ENCODE peak calls at places on chromosomes 4 and X, in five cellular contexts. Y is IMR-90, G is kidney, N is gastrocnemius medialis, Q is heart left ventricle. M is an unnamed sample.

GRCh38 chrX:49001521-49002090 is 458 bp downstream of the GRIPAP1 start:
- DNase-seq in G (no peak), Q (no peak), Y (peak), N (no peak), M (peak)

GRCh38 chr4:38177035-38177791 is 217.0 kb downstream of the PTTG2 start:
- DNase-seq in N (peak), G (peak), Y (peak), Q (peak), M (peak)

GRCh38 chr4:6386091-6386490 is 86.3 kb downstream of the PPP2R2C start:
- DNase-seq in G (peak), N (no peak), Y (no peak), Q (peak), M (no peak)

GRCh38 chrX:103637604-103638338 is 9.0 kb downstream of the TCEAL1 start:
- DNase-seq in Q (no peak), G (no peak), N (no peak), Y (peak), M (no peak)

GRCh38 chrX:134388161-134389109 is 71.5 kb upstream of the HPRT1 start:
- DNase-seq in N (no peak), G (no peak), Y (no peak), Q (no peak), M (no peak)

GRCh38 chr4:2285665-2286381 is 23.9 kb upstream of the MXD4 start:
- DNase-seq in Q (no peak), Y (no peak), N (no peak), G (peak), M (no peak)

GRCh38 chr4:137923494-137923893 is 318.7 kb downstream of the SLC7A11 start:
- DNase-seq in Q (no peak), Y (no peak), N (no peak), G (no peak), M (no peak)

GRCh38 chr4:6198278-6198677 is 2.1 kb downstream of the JAKMIP1 start:
- DNase-seq in Q (no peak), G (peak), Y (no peak), N (no peak), M (no peak)

GRCh38 chrX:151396042-151396826 is 772 bp upstream of the VMA21 start:
- DNase-seq in Q (peak), N (no peak), G (no peak), Y (peak), M (peak)

GRCh38 chr4:140363558-140363957 is 9.9 kb upstream of the SCOC start:
- DNase-seq in Y (no peak), N (no peak), Q (no peak), G (no peak), M (no peak)

GRCh38 chrX:38166478-38167083 is 54.1 kb downstream of the SRPX start:
- DNase-seq in Q (no peak), Y (peak), G (no peak), N (no peak), M (peak)

GRCh38 chr4:8307126-8307525 is 37.6 kb downstream of the HTRA3 start:
- DNase-seq in Y (no peak), G (peak), Q (no peak), N (no peak), M (no peak)

GRCh38 chrX:23228950-23229448 is 105.7 kb upstream of the PTCHD1 start:
- DNase-seq in Y (no peak), N (no peak), Q (peak), G (no peak), M (no peak)

GRCh38 chr4:17448689-17449088 is 63.2 kb downstream of the QDPR start:
- DNase-seq in G (no peak), N (no peak), Y (peak), Q (no peak), M (peak)

GRCh38 chr4:137213372-137214173 is 318.7 kb downstream of the PCDH18 start:
- DNase-seq in N (no peak), Q (no peak), Y (peak), G (no peak), M (peak)

GRCh38 chr4:184400891-184401290 is 73.5 kb downstream of the IRF2 start:
- DNase-seq in G (no peak), Q (no peak), Y (no peak), N (no peak), M (peak)

GRCh38 chr4:165330071-165330470 is 2.6 kb downstream of the MSMO1 start:
- DNase-seq in Y (no peak), Q (no peak), G (no peak), N (no peak), M (no peak)

GRCh38 chrX:113522814-113523213 is 682.2 kb upstream of the AMOT start:
- DNase-seq in N (no peak), Y (no peak), Q (no peak), G (no peak), M (no peak)

GRCh38 chr4:69092980-69093568 is 3.2 kb upstream of the UGT2B7 start:
- DNase-seq in Q (no peak), N (no peak), G (peak), Y (no peak), M (no peak)

GRCh38 chr4:89410687-89411086 is 103.1 kb upstream of the GPRIN3 start:
- DNase-seq in Y (peak), G (no peak), N (no peak), Q (no peak), M (peak)

GRCh38 chrX:68997461-68997860 is 167.8 kb downstream of the PJA1 start:
- DNase-seq in Y (peak), N (no peak), Q (no peak), G (no peak), M (no peak)

GRCh38 chr4:3292571-3293409 is at the start of gene RGS12:
- DNase-seq in Y (peak), Q (peak), G (peak), N (peak), M (peak)

GRCh38 chr4:40193578-40193977 is 3.3 kb upstream of the RHOH start:
- DNase-seq in G (no peak), Q (no peak), Y (no peak), N (no peak), M (no peak)

GRCh38 chr4:40193018-40193571 is 3.7 kb upstream of the RHOH start:
- DNase-seq in Q (no peak), G (no peak), Y (no peak), N (no peak), M (no peak)

GRCh38 chr4:40190880-40191815 is 5.7 kb upstream of the RHOH start:
- DNase-seq in N (no peak), G (no peak), Q (no peak), Y (no peak), M (no peak)

GRCh38 chr4:40190465-40190864 is 6.4 kb upstream of the RHOH start:
- DNase-seq in G (no peak), Y (no peak), Q (no peak), N (no peak), M (no peak)

GRCh38 chr4:40192286-40193017 is 4.4 kb upstream of the RHOH start:
- DNase-seq in G (no peak), Y (no peak), N (no peak), Q (no peak), M (no peak)
- TF ChIP-seq CTCF in G (no peak), Y (no peak), N (no peak), Q (no peak), M (no peak)

GRCh38 chr4:10405672-10406071 is 51.6 kb downstream of the ZNF518B start:
- DNase-seq in Y (no peak), N (no peak), Q (no peak), G (no peak), M (no peak)

DNA sequence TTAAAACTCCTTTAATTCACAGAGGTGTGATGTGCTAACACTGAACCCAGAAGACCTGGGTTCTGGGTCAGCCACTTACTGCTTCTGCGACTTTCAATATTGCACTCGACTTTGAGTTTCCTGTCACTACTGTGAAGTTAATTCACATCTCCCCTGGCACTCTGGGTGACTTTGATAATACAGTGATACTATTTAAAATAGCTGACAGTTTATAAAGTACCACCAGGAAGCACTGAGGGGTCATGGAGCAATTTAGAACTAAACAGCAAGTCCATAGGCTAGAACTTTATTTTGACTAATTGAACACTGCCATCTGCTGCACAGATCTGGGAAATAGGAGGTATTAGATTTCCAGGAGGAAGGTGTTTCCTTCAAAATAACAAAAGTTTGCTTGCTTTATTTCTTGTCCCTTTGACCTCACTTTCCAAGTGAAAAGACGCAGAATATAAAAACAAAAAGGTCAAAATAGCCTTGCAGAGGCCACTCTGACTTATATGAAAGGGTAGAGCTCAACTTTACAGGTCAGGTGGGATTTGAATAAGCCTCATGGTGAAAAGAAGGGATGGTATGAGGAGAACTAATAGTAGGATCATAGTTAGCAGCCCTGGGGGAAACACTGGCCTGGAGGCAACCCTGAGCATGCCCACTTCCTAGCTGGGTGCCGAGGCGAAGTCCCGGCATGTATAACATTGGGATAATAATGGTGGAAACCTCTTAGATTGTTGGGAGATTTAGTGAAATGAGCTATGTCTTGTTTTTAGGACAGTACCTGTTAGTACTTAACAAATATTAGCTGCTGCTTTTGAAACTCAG is 53.4 kb downstream of the ZNF518B start:
- DNase-seq in G (no peak), Q (no peak), Y (peak), N (no peak), M (peak)
- TF ChIP-seq CTCF in G (peak), Q (peak), Y (peak), N (peak), M (peak)

DNA sequence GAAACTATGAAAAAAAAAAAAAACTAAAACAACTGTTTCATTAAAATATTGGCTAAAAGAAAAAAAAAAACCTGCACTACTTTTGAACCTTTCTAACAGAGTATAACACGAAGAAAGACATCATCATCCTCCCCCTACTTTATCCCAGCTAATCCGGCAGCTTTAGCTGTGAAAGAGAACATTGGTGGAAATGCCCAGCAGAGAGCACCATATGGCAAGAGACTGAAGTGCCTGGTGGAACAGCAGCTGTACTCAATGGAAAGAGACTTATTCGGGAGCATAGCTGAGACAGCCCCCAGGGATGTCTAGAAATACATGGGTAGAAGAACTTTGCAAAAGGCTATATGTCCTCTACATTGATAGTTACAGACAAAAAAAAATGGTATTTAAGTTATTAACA is 30.3 kb downstream of the STPG2 start:
- DNase-seq in G (no peak), Q (peak), Y (peak), N (no peak), M (peak)
- TF ChIP-seq CTCF in G (peak), Q (no peak), Y (peak), N (peak), M (peak)

GRCh38 chr4:10582059-10582686 is 102.4 kb downstream of the CLNK start:
- DNase-seq in Y (peak), G (no peak), N (no peak), Q (peak), M (peak)
- TF ChIP-seq CTCF in Y (peak), G (peak), N (peak), Q (peak), M (peak)

GRCh38 chrX:21975827-21976226 is 35.3 kb downstream of the SMS start:
- DNase-seq in G (no peak), Y (peak), Q (no peak), N (no peak), M (peak)
- TF ChIP-seq CTCF in G (peak), Y (peak), Q (no peak), N (no peak), M (peak)

GRCh38 chrX:51847463-51847862 is 46.0 kb upstream of the MAGED1 start:
- DNase-seq in Q (peak), G (no peak), Y (no peak), N (no peak), M (no peak)
- TF ChIP-seq CTCF in Q (no peak), G (no peak), Y (no peak), N (no peak), M (no peak)

DNA sequence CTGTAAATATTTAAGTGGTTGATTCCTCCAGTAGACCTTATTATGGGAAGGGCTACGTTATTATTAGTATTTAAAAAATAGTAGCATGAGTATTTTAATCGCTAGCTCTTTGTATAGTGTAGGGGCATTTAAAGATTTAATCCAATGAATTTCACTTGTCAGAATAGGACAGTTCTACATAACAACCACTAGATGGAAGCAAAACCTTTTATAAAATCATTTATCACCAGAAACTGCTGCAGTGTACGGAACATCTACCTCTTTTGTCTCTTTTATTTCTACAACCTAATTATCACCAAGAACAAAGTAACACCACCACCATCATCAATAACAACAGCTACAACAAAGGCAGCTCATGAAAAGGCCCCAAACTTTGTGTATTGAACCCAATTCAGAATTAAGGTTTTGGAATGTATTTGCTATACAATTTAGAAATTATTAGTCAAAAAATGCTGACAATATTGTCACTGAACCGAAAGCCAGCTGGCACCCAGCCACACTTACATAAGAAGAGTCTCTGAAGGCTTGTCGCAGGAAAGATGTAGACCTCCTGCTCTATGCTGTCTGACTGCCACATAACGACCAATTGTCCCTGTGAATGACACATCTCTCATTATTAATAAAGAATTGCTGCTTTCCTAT is 260.9 kb upstream of the RPS6KA3 start:
- DNase-seq in N (no peak), G (no peak), Y (peak), Q (peak), M (peak)
- TF ChIP-seq CTCF in N (peak), G (peak), Y (peak), Q (peak), M (no peak)

M was measured in choroid plexus epithelial cell.